ENCODE peak calls at places on chromosomes 1 and 21, in six cellular contexts. One of them, this sample, is unnamed.

GRCh38 chr1:221776495-221777413 is 34.9 kb upstream of the DUSP10 start:
- DNase-seq in upper lobe of right lung: no peak
- DNase-seq in thoracic aorta: no peak
- DNase-seq in H54: no peak
- DNase-seq in foreskin fibroblast: no peak
- DNase-seq in GM23248: no peak
- DNase-seq in this sample: no peak

GRCh38 chr1:226046240-226046639 is 16.3 kb upstream of the H3-3A start:
- DNase-seq in upper lobe of right lung: no peak
- DNase-seq in thoracic aorta: no peak
- DNase-seq in H54: no peak
- DNase-seq in foreskin fibroblast: peak
- DNase-seq in GM23248: peak
- DNase-seq in this sample: peak

GRCh38 chr1:2210786-2211185 is 16.2 kb upstream of the FAAP20 start:
- DNase-seq in upper lobe of right lung: peak
- DNase-seq in thoracic aorta: no peak
- DNase-seq in H54: no peak
- DNase-seq in foreskin fibroblast: no peak
- DNase-seq in GM23248: no peak
- DNase-seq in this sample: no peak

GRCh38 chr21:42062543-42063022 is 8.5 kb upstream of the UMODL1 start:
- DNase-seq in upper lobe of right lung: peak
- DNase-seq in thoracic aorta: no peak
- DNase-seq in H54: no peak
- DNase-seq in foreskin fibroblast: no peak
- DNase-seq in GM23248: no peak
- DNase-seq in this sample: no peak

GRCh38 chr21:41752231-41752681 is 14.6 kb downstream of the RIPK4 start:
- DNase-seq in upper lobe of right lung: no peak
- DNase-seq in thoracic aorta: no peak
- DNase-seq in H54: peak
- DNase-seq in foreskin fibroblast: peak
- DNase-seq in GM23248: peak
- DNase-seq in this sample: peak

GRCh38 chr1:117653732-117654484 is 48.1 kb downstream of the TENT5C start:
- DNase-seq in upper lobe of right lung: no peak
- DNase-seq in thoracic aorta: no peak
- DNase-seq in H54: no peak
- DNase-seq in foreskin fibroblast: no peak
- DNase-seq in GM23248: no peak
- DNase-seq in this sample: no peak

GRCh38 chr1:211695135-211695816 is 19.9 kb upstream of the NEK2 start:
- DNase-seq in upper lobe of right lung: no peak
- DNase-seq in thoracic aorta: no peak
- DNase-seq in H54: no peak
- DNase-seq in foreskin fibroblast: no peak
- DNase-seq in GM23248: no peak
- DNase-seq in this sample: no peak

GRCh38 chr21:16942703-16943102 is 570.1 kb upstream of the CXADR start:
- DNase-seq in upper lobe of right lung: no peak
- DNase-seq in thoracic aorta: no peak
- DNase-seq in H54: no peak
- DNase-seq in foreskin fibroblast: peak
- DNase-seq in GM23248: peak
- DNase-seq in this sample: no peak

GRCh38 chr1:213060836-213061235 is 9.8 kb downstream of the RPS6KC1 start:
- DNase-seq in upper lobe of right lung: no peak
- DNase-seq in thoracic aorta: no peak
- DNase-seq in H54: no peak
- DNase-seq in foreskin fibroblast: no peak
- DNase-seq in GM23248: no peak
- DNase-seq in this sample: no peak

GRCh38 chr1:47682786-47683350 is 245.0 kb downstream of the FOXD2 start:
- DNase-seq in upper lobe of right lung: no peak
- DNase-seq in thoracic aorta: no peak
- DNase-seq in H54: no peak
- DNase-seq in foreskin fibroblast: no peak
- DNase-seq in GM23248: no peak
- DNase-seq in this sample: no peak

GRCh38 chr1:89922911-89923310 is 72.0 kb upstream of the ZNF326 start:
- DNase-seq in upper lobe of right lung: no peak
- DNase-seq in thoracic aorta: no peak
- DNase-seq in H54: no peak
- DNase-seq in foreskin fibroblast: no peak
- DNase-seq in GM23248: no peak
- DNase-seq in this sample: no peak

GRCh38 chr1:229411434-229412055 is 22.3 kb downstream of the ACTA1 start:
- DNase-seq in upper lobe of right lung: no peak
- DNase-seq in thoracic aorta: no peak
- DNase-seq in H54: no peak
- DNase-seq in foreskin fibroblast: no peak
- DNase-seq in GM23248: no peak
- DNase-seq in this sample: no peak

GRCh38 chr1:13786541-13786940 is 86.6 kb downstream of the PRDM2 start:
- DNase-seq in upper lobe of right lung: no peak
- DNase-seq in thoracic aorta: no peak
- DNase-seq in H54: no peak
- DNase-seq in foreskin fibroblast: no peak
- DNase-seq in GM23248: no peak
- DNase-seq in this sample: no peak

GRCh38 chr1:50257940-50258339 is 149.2 kb downstream of the ELAVL4 start:
- DNase-seq in upper lobe of right lung: no peak
- DNase-seq in thoracic aorta: no peak
- DNase-seq in H54: no peak
- DNase-seq in foreskin fibroblast: peak
- DNase-seq in GM23248: peak
- DNase-seq in this sample: no peak

GRCh38 chr1:2132222-2133038 is 62.1 kb downstream of the FAAP20 start:
- DNase-seq in upper lobe of right lung: peak
- DNase-seq in thoracic aorta: peak
- DNase-seq in H54: peak
- DNase-seq in foreskin fibroblast: peak
- DNase-seq in GM23248: peak
- DNase-seq in this sample: peak

GRCh38 chr1:219904934-219905333 is 23.4 kb downstream of the SLC30A10 start:
- DNase-seq in upper lobe of right lung: no peak
- DNase-seq in thoracic aorta: no peak
- DNase-seq in H54: no peak
- DNase-seq in foreskin fibroblast: no peak
- DNase-seq in GM23248: no peak
- DNase-seq in this sample: no peak

This sample was measured in T1000.